ENCODE peak calls at places on chromosome 3, in seven cellular contexts. F is stimulated activated CD4-positive, alpha-beta T cell treated with anti-CD3 and anti-CD28 coated beads, Interleukin-4, amount 100 ng/mL, for 48 hours; J is breast epithelium; N is NCI-H460; K is mucosa of gallbladder; A is T-helper 17 cell; U is posterior vena cava. O is an unnamed sample.
A peak's percentile ranks its signal among the peaks of the same experiment; 100 is the strongest.

GRCh38 chr3:23113455-23114171 is 89.5 kb upstream of the UBE2E2 start:
- DNase-seq in F (no peak), J (no peak), N (peak; percentile 48), K (no peak), A (no peak), U (no peak), O (no peak)

GRCh38 chr3:146454796-146455195 is 14.6 kb downstream of the PLSCR2 start:
- DNase-seq in F (no peak), J (no peak), N (no peak), K (no peak), A (no peak), U (no peak), O (no peak)

GRCh38 chr3:70740872-70741271 is 428.4 kb upstream of the MDFIC2 start:
- DNase-seq in F (no peak), J (no peak), N (no peak), K (no peak), A (no peak), U (no peak), O (no peak)

GRCh38 chr3:136984837-136985236 is 27.1 kb downstream of the IL20RB start:
- DNase-seq in F (no peak), J (no peak), N (no peak), K (peak; percentile 31), A (no peak), U (no peak), O (peak; percentile 81)

GRCh38 chr3:167114619-167115018 is 265.5 kb downstream of the ZBBX start:
- DNase-seq in F (no peak), J (no peak), N (no peak), K (no peak), A (no peak), U (peak; percentile 58), O (no peak)

GRCh38 chr3:46449755-46450552 is 14.8 kb downstream of the LTF start:
- DNase-seq in F (no peak), J (no peak), N (peak; percentile 1), K (no peak), A (no peak), U (no peak), O (no peak)

GRCh38 chr3:119206611-119207511 is 33.5 kb downstream of the UPK1B start:
- DNase-seq in F (no peak), J (no peak), N (no peak), K (no peak), A (no peak), U (no peak), O (no peak)

GRCh38 chr3:22939349-22939748 is 263.8 kb upstream of the UBE2E2 start:
- DNase-seq in F (no peak), J (no peak), N (no peak), K (no peak), A (no peak), U (no peak), O (no peak)

GRCh38 chr3:4409415-4409814 is 57.7 kb downstream of the SUMF1 start:
- DNase-seq in F (no peak), J (no peak), N (no peak), K (no peak), A (no peak), U (no peak), O (no peak)

GRCh38 chr3:161890147-161890625 is 393.6 kb downstream of the OTOL1 start:
- DNase-seq in F (no peak), J (no peak), N (peak; percentile 48), K (peak; percentile 84), A (no peak), U (no peak), O (no peak)

GRCh38 chr3:69082805-69083204 is 1.9 kb upstream of the ARL6IP5 start:
- DNase-seq in F (peak; percentile 82), J (no peak), N (peak; percentile 72), K (no peak), A (peak; percentile 38), U (no peak), O (peak; percentile 53)

GRCh38 chr3:122415104-122415744 is 638 bp downstream of the WDR5B start:
- DNase-seq in F (peak; percentile 37), J (no peak), N (no peak), K (no peak), A (no peak), U (no peak), O (peak; percentile 55)

GRCh38 chr3:184505053-184505452 is 56.5 kb upstream of the EPHB3 start:
- DNase-seq in F (no peak), J (no peak), N (no peak), K (no peak), A (no peak), U (no peak), O (no peak)

GRCh38 chr3:197337656-197338055 is 39.2 kb upstream of the DLG1 start:
- DNase-seq in F (no peak), J (no peak), N (no peak), K (no peak), A (no peak), U (no peak), O (no peak)

GRCh38 chr3:151282921-151283320 is 4.6 kb upstream of the P2RY14 start:
- DNase-seq in F (no peak), J (no peak), N (peak; percentile 40), K (no peak), A (no peak), U (no peak), O (no peak)

GRCh38 chr3:67875858-67876257 is 221.4 kb upstream of the SUCLG2 start:
- DNase-seq in F (no peak), J (no peak), N (no peak), K (no peak), A (no peak), U (no peak), O (no peak)

GRCh38 chr3:10467904-10468610 is 37.3 kb downstream of the ATP2B2 start:
- DNase-seq in F (no peak), J (no peak), N (no peak), K (no peak), A (no peak), U (no peak), O (no peak)

GRCh38 chr3:141393151-141394076 is 25.1 kb downstream of the ZBTB38 start:
- DNase-seq in F (no peak), J (no peak), N (no peak), K (no peak), A (no peak), U (peak; percentile 83), O (peak; percentile 17)

GRCh38 chr3:54358969-54359648 is 236.8 kb downstream of the CACNA2D3 start:
- DNase-seq in F (no peak), J (no peak), N (peak; percentile 40), K (no peak), A (no peak), U (no peak), O (no peak)

GRCh38 chr3:122689587-122689986 is 8.9 kb downstream of the PARP14 start:
- DNase-seq in F (no peak), J (no peak), N (no peak), K (no peak), A (no peak), U (no peak), O (no peak)

GRCh38 chr3:127162947-127163645 is 29.8 kb upstream of the PRR23E start:
- DNase-seq in F (no peak), J (no peak), N (no peak), K (no peak), A (no peak), U (peak; percentile 64), O (no peak)

GRCh38 chr3:68648494-68648893 is 283.9 kb downstream of the TAFA4 start:
- DNase-seq in F (no peak), J (no peak), N (no peak), K (no peak), A (no peak), U (no peak), O (no peak)

GRCh38 chr3:145983101-145983500 is 177.9 kb downstream of the PLOD2 start:
- DNase-seq in F (no peak), J (no peak), N (no peak), K (no peak), A (no peak), U (no peak), O (no peak)

GRCh38 chr3:40450438-40450837 is 6.7 kb upstream of the RPL14 start:
- DNase-seq in F (no peak), J (no peak), N (no peak), K (no peak), A (no peak), U (no peak), O (no peak)

GRCh38 chr3:62319570-62320243 is 53.6 kb downstream of the FEZF2 start:
- DNase-seq in F (no peak), J (no peak), N (no peak), K (no peak), A (no peak), U (no peak), O (no peak)

GRCh38 chr3:194773666-194774455 is 88.2 kb downstream of the FAM43A start:
- DNase-seq in F (no peak), J (no peak), N (no peak), K (no peak), A (no peak), U (no peak), O (peak; percentile 37)

GRCh38 chr3:10215578-10216368 is 32.5 kb upstream of the TATDN2 start:
- DNase-seq in F (no peak), J (no peak), N (no peak), K (no peak), A (no peak), U (no peak), O (no peak)

GRCh38 chr3:16380421-16380820 is 115.4 kb downstream of the OXNAD1 start:
- DNase-seq in F (no peak), J (no peak), N (no peak), K (no peak), A (no peak), U (no peak), O (no peak)

GRCh38 chr3:33277193-33277882 is at the start of gene FBXL2:
- DNase-seq in F (peak; percentile 37), J (peak; percentile 70), N (peak; percentile 45), K (peak; percentile 23), A (no peak), U (peak; percentile 84), O (peak; percentile 22)

GRCh38 chr3:197443506-197443905 is 112.3 kb downstream of the BDH1 start:
- DNase-seq in F (no peak), J (no peak), N (no peak), K (no peak), A (no peak), U (no peak), O (no peak)

GRCh38 chr3:100263583-100263982 is 2.8 kb downstream of the TBC1D23 start:
- DNase-seq in F (no peak), J (no peak), N (no peak), K (no peak), A (no peak), U (no peak), O (no peak)

GRCh38 chr3:46865034-46865507 is 1.8 kb upstream of the MYL3 start:
- DNase-seq in F (no peak), J (no peak), N (no peak), K (no peak), A (no peak), U (peak; percentile 49), O (no peak)

GRCh38 chr3:153829596-153830170 is 291.5 kb upstream of the ARHGEF26 start:
- DNase-seq in F (no peak), J (no peak), N (peak; percentile 2), K (no peak), A (no peak), U (no peak), O (no peak)

GRCh38 chr3:8420613-8421012 is 81.0 kb upstream of the LMCD1 start:
- DNase-seq in F (no peak), J (no peak), N (no peak), K (no peak), A (no peak), U (no peak), O (no peak)